ENCODE peak calls at places on chromosomes 13 and 19, in eight cellular contexts. Y is progenitor cell of endocrine pancreas, W is left lung, N is HFFc6, R is GM12865, U is omental fat pad, X is Calu3, Z is neural progenitor cell. H is an unnamed sample.
A peak's percentile ranks its signal among the peaks of the same experiment; 100 is the strongest.

GRCh38 chr19:6613711-6614110 is 22.8 kb upstream of the CD70 start:
- DNase-seq in Y (no peak), W (no peak), N (no peak), R (peak; percentile 76), U (no peak), X (no peak), Z (no peak), H (peak; percentile 22)

GRCh38 chr19:33402421-33403220 is 29.1 kb downstream of the CEBPG start:
- DNase-seq in Y (no peak), W (peak; percentile 74), N (no peak), R (no peak), U (no peak), X (no peak), Z (no peak), H (no peak)

GRCh38 chr19:46736544-46737274 is 9.1 kb upstream of the FKRP start:
- DNase-seq in Y (no peak), W (peak; percentile 68), N (no peak), R (no peak), U (no peak), X (no peak), Z (peak; percentile 52), H (no peak)

GRCh38 chr13:109858319-109858718 is 71.9 kb upstream of the IRS2 start:
- DNase-seq in Y (no peak), W (no peak), N (no peak), R (no peak), U (no peak), X (peak; percentile 4), Z (no peak), H (peak; percentile 75)

GRCh38 chr13:57630661-57631606 is 610 bp upstream of the PCDH17 start:
- DNase-seq in Y (no peak), W (peak; percentile 57), N (peak; percentile 17), R (no peak), U (no peak), X (no peak), Z (peak; percentile 37), H (peak; percentile 64)

GRCh38 chr19:12064266-12065099 is at the start of gene ZNF844:
- DNase-seq in Y (peak; percentile 95), W (peak; percentile 97), N (peak; percentile 81), R (peak; percentile 92), U (peak; percentile 97), X (no peak), Z (peak; percentile 93), H (peak; percentile 94)

GRCh38 chr13:31945202-31945978 is 86.2 kb upstream of the FRY start:
- DNase-seq in Y (no peak), W (peak; percentile 78), N (peak; percentile 65), R (no peak), U (peak; percentile 75), X (peak; percentile 46), Z (peak; percentile 41), H (peak; percentile 76)

GRCh38 chr19:31154021-31154420 is 195.2 kb downstream of the TSHZ3 start:
- DNase-seq in Y (no peak), W (no peak), N (peak; percentile 37), R (no peak), U (no peak), X (no peak), Z (no peak), H (peak; percentile 62)

GRCh38 chr13:46339035-46339666 is 47.9 kb downstream of the RUBCNL start:
- DNase-seq in Y (no peak), W (no peak), N (peak; percentile 13), R (peak; percentile 68), U (no peak), X (no peak), Z (no peak), H (no peak)

GRCh38 chr19:29119582-29119981 is 93.4 kb downstream of the UQCRFS1 start:
- DNase-seq in Y (peak; percentile 17), W (no peak), N (peak; percentile 6), R (no peak), U (no peak), X (peak; percentile 43), Z (peak; percentile 53), H (no peak)

GRCh38 chr13:76000131-76000530 is 364.0 kb downstream of the LMO7 start:
- DNase-seq in Y (no peak), W (no peak), N (no peak), R (no peak), U (no peak), X (no peak), Z (no peak), H (no peak)

GRCh38 chr13:79490326-79490725 is 9.4 kb downstream of the NDFIP2 start:
- DNase-seq in Y (no peak), W (no peak), N (no peak), R (no peak), U (no peak), X (no peak), Z (no peak), H (no peak)

GRCh38 chr13:24692541-24692940 is 12.3 kb downstream of the ATP12A start:
- DNase-seq in Y (no peak), W (no peak), N (no peak), R (no peak), U (no peak), X (no peak), Z (no peak), H (no peak)

GRCh38 chr19:47315125-47315821 is 5.6 kb downstream of the C5AR1 start:
- DNase-seq in Y (no peak), W (no peak), N (peak; percentile 85), R (no peak), U (no peak), X (peak; percentile 87), Z (no peak), H (peak; percentile 94)

GRCh38 chr13:95485045-95485517 is 67.4 kb upstream of the CLDN10 start:
- DNase-seq in Y (no peak), W (no peak), N (peak; percentile 8), R (no peak), U (no peak), X (no peak), Z (no peak), H (peak; percentile 38)

GRCh38 chr19:28497137-28497536 is 715.8 kb downstream of the UQCRFS1 start:
- DNase-seq in Y (no peak), W (no peak), N (no peak), R (no peak), U (no peak), X (no peak), Z (no peak), H (no peak)

GRCh38 chr13:46962286-46962941 is 65.6 kb upstream of the HTR2A start:
- DNase-seq in Y (no peak), W (no peak), N (peak; percentile 28), R (peak; percentile 40), U (no peak), X (no peak), Z (peak; percentile 50), H (peak; percentile 9)

GRCh38 chr19:33720691-33721682 is 75.7 kb upstream of the KCTD15 start:
- DNase-seq in Y (no peak), W (no peak), N (no peak), R (no peak), U (no peak), X (no peak), Z (peak; percentile 49), H (no peak)

GRCh38 chr19:3369337-3370213 is 3.2 kb downstream of the NFIC start:
- DNase-seq in Y (no peak), W (peak; percentile 92), N (peak; percentile 65), R (peak; percentile 61), U (no peak), X (no peak), Z (peak; percentile 57), H (no peak)

GRCh38 chr19:40519352-40520322 is 52.8 kb downstream of the SPTBN4 start:
- DNase-seq in Y (no peak), W (peak; percentile 75), N (no peak), R (no peak), U (no peak), X (peak; percentile 74), Z (peak; percentile 74), H (no peak)
- TF ChIP-seq CTCF in Y (peak; percentile 12), W (no peak), N (no peak), R (no peak), U (no peak), X (no peak), Z (peak; percentile 14), H (peak; percentile 16)

GRCh38 chr19:15454371-15454800 is 4.6 kb upstream of the WIZ start:
- DNase-seq in Y (no peak), W (peak; percentile 68), N (no peak), R (no peak), U (no peak), X (peak; percentile 28), Z (no peak), H (no peak)
- TF ChIP-seq CTCF in Y (peak; percentile 38), W (no peak), N (peak; percentile 60), R (peak; percentile 23), U (no peak), X (no peak), Z (peak; percentile 32), H (no peak)

GRCh38 chr19:884420-885211 is 8.4 kb downstream of the MED16 start:
- DNase-seq in Y (no peak), W (no peak), N (no peak), R (no peak), U (no peak), X (no peak), Z (no peak), H (no peak)

GRCh38 chr19:882871-883497 is 10.0 kb downstream of the MED16 start:
- DNase-seq in Y (no peak), W (no peak), N (no peak), R (no peak), U (no peak), X (no peak), Z (no peak), H (no peak)

GRCh38 chr19:885536-886224 is 7.3 kb downstream of the MED16 start:
- DNase-seq in Y (no peak), W (no peak), N (no peak), R (no peak), U (no peak), X (no peak), Z (no peak), H (no peak)

GRCh38 chr19:881385-882071 is 11.5 kb downstream of the MED16 start:
- DNase-seq in Y (no peak), W (no peak), N (no peak), R (no peak), U (no peak), X (no peak), Z (no peak), H (no peak)

GRCh38 chr19:883661-884211 is 9.3 kb downstream of the MED16 start:
- DNase-seq in Y (no peak), W (no peak), N (no peak), R (no peak), U (no peak), X (peak; percentile 88), Z (no peak), H (peak; percentile 84)
- TF ChIP-seq CTCF in Y (no peak), W (no peak), N (no peak), R (no peak), U (no peak), X (peak; percentile 34), Z (no peak), H (no peak)

GRCh38 chr19:18059902-18060301 is 26.8 kb downstream of the IL12RB1 start:
- DNase-seq in Y (no peak), W (no peak), N (no peak), R (no peak), U (no peak), X (no peak), Z (no peak), H (no peak)

GRCh38 chr19:18065173-18065495 is 21.6 kb downstream of the IL12RB1 start:
- DNase-seq in Y (no peak), W (no peak), N (no peak), R (no peak), U (no peak), X (no peak), Z (no peak), H (no peak)

GRCh38 chr19:18062043-18062442 is 24.7 kb downstream of the IL12RB1 start:
- DNase-seq in Y (no peak), W (no peak), N (no peak), R (no peak), U (no peak), X (no peak), Z (no peak), H (no peak)

GRCh38 chr19:18060472-18060871 is 26.3 kb downstream of the IL12RB1 start:
- DNase-seq in Y (no peak), W (no peak), N (no peak), R (no peak), U (no peak), X (no peak), Z (no peak), H (no peak)

GRCh38 chr19:18063463-18063862 is 23.3 kb downstream of the IL12RB1 start:
- DNase-seq in Y (peak; percentile 23), W (no peak), N (no peak), R (peak; percentile 61), U (no peak), X (no peak), Z (peak; percentile 48), H (no peak)
- TF ChIP-seq CTCF in Y (peak; percentile 42), W (peak; percentile 32), N (no peak), R (peak; percentile 62), U (no peak), X (no peak), Z (peak; percentile 45), H (no peak)

H was measured in RWPE1.